ENCODE peak calls at places on chromosomes 7 and 10, in eight cellular contexts. V is AG04450; W is aorta; U is upper lobe of right lung; X is MM.1S; T is CD4-positive, alpha-beta memory T cell; K is left lung; L is trophoblast cell. R is an unnamed sample. For H3K9me3 and H3K27me3, the result is how much of the 10 kb centered on the place peaks cover.

GRCh38 chr10:43691503-43691902 is 42.8 kb upstream of the ZNF32 start:
- DNase-seq in L (no peak), X (no peak), K (no peak), U (no peak), W (peak), V (no peak), T (no peak), R (no peak)

GRCh38 chr10:6013413-6014192 is 36.3 kb upstream of the IL15RA start:
- DNase-seq in X (no peak), W (no peak), V (no peak), U (no peak), T (no peak), K (no peak), L (no peak), R (no peak)

GRCh38 chr7:134378562-134378961 is 61.8 kb upstream of the SLC35B4 start:
- DNase-seq in X (no peak), L (no peak), U (no peak), T (no peak), W (no peak), V (no peak), K (no peak), R (no peak)

GRCh38 chr10:73043766-73044377 is 52.8 kb downstream of the P4HA1 start:
- DNase-seq in L (no peak), W (no peak), X (no peak), U (no peak), V (no peak), K (no peak), T (no peak), R (no peak)

GRCh38 chr7:74092964-74093339 is 9.3 kb downstream of the LIMK1 start:
- DNase-seq in T (no peak), V (no peak), U (peak), X (no peak), L (no peak), K (peak), W (peak), R (peak)

GRCh38 chr10:79400567-79401004 is 44.8 kb downstream of the ZCCHC24 start:
- DNase-seq in U (peak), L (peak), T (peak), V (no peak), K (peak), X (peak), W (no peak), R (peak)

GRCh38 chr10:64959116-64959515 is 1437.9 kb downstream of the REEP3 start:
- DNase-seq in X (no peak), K (no peak), W (no peak), T (no peak), L (no peak), V (no peak), U (no peak), R (no peak)

GRCh38 chr7:81887098-81887497 is 117.3 kb upstream of the HGF start:
- DNase-seq in W (no peak), V (no peak), X (peak), K (no peak), T (no peak), L (no peak), U (no peak), R (no peak)

GRCh38 chr7:106369349-106369748 is 84.6 kb upstream of the NAMPT start:
- DNase-seq in L (peak), W (no peak), K (no peak), T (no peak), V (peak), U (no peak), X (no peak), R (peak)

GRCh38 chr7:92830047-92830446 is 6.3 kb downstream of the CDK6 start:
- DNase-seq in L (no peak), W (no peak), K (no peak), X (no peak), U (no peak), T (no peak), V (no peak), R (no peak)

GRCh38 chr10:20871970-20872369 is 25.1 kb downstream of the NEBL start:
- DNase-seq in K (no peak), V (no peak), U (no peak), W (no peak), T (no peak), X (no peak), L (no peak), R (no peak)

GRCh38 chr7:75695036-75695435 is 43.7 kb downstream of the HIP1 start:
- DNase-seq in T (no peak), L (no peak), V (no peak), K (no peak), U (peak), X (no peak), W (no peak), R (no peak)

GRCh38 chr7:96151889-96152288 is 170.0 kb downstream of the SLC25A13 start:
- DNase-seq in W (no peak), K (no peak), U (no peak), X (no peak), V (no peak), T (no peak), L (no peak), R (no peak)

GRCh38 chr7:104267701-104268368 is 60.0 kb upstream of the ORC5 start:
- DNase-seq in X (peak), K (no peak), W (no peak), L (peak), T (no peak), V (no peak), U (no peak), R (peak)

GRCh38 chr10:117762126-117762818 is 219.7 kb downstream of the EMX2 start:
- DNase-seq in T (no peak), U (no peak), X (no peak), K (no peak), W (no peak), L (no peak), V (no peak), R (no peak)

GRCh38 chr7:78435355-78435754 is 636.8 kb downstream of the PHTF2 start:
- DNase-seq in W (no peak), V (no peak), U (no peak), L (no peak), X (no peak), T (no peak), K (no peak), R (no peak)

GRCh38 chr7:126483972-126484371 is 768.8 kb downstream of the GRM8 start:
- DNase-seq in L (no peak), U (no peak), W (no peak), K (no peak), V (no peak), X (no peak), T (no peak), R (no peak)

GRCh38 chr7:51303142-51303525 is 13.5 kb downstream of the COBL start:
- DNase-seq in U (no peak), L (peak), K (no peak), V (no peak), X (no peak), W (no peak), T (no peak), R (no peak)

GRCh38 chr10:59265140-59265539 is 88.7 kb downstream of the PHYHIPL start:
- DNase-seq in U (no peak), V (no peak), L (peak), K (no peak), W (no peak), T (no peak), X (no peak), R (no peak)

GRCh38 chr10:63003816-63004453 is 129.2 kb upstream of the NRBF2 start:
- DNase-seq in K (no peak), L (peak), U (no peak), X (no peak), W (no peak), V (no peak), T (no peak), R (peak)

GRCh38 chr10:28677889-28678686 is 767 bp downstream of the BAMBI start:
- DNase-seq in V (no peak), X (peak), W (peak), L (peak), U (peak), K (peak), T (no peak), R (no peak)

GRCh38 chr7:49852619-49853462 is 79.4 kb downstream of the VWC2 start:
- DNase-seq in K (peak), W (no peak), L (peak), T (no peak), V (no peak), X (peak), U (no peak), R (peak)

GRCh38 chr10:105468769-105469168 is 827.7 kb downstream of the SORCS3 start:
- DNase-seq in V (no peak), T (no peak), K (no peak), L (no peak), X (no peak), U (no peak), W (no peak), R (no peak)

GRCh38 chr7:98616381-98617050 is 569 bp upstream of the NPTX2 start:
- DNase-seq in K (no peak), L (no peak), V (no peak), W (no peak), U (no peak), T (no peak), X (no peak), R (no peak)

GRCh38 chr7:90474284-90475210 is 5.1 kb downstream of the PTTG1IP2 start:
- DNase-seq in K (no peak), X (no peak), U (no peak), T (no peak), W (no peak), V (peak), L (no peak), R (no peak)

GRCh38 chr10:29896053-29896452 is 163.3 kb downstream of the JCAD start:
- DNase-seq in W (no peak), K (no peak), X (no peak), L (no peak), T (no peak), U (no peak), V (peak), R (no peak)

GRCh38 chr10:102231357-102232318 is 5.5 kb downstream of the ELOVL3 start:
- DNase-seq in V (no peak), L (peak), T (peak), W (peak), X (peak), K (peak), U (peak), R (peak)

GRCh38 chr7:65251851-65252620 is 121.6 kb upstream of the ZNF92 start:
- DNase-seq in L (peak), T (peak), K (peak), W (no peak), X (no peak), V (no peak), U (peak), R (no peak)

GRCh38 chr7:144437370-144438191 is 34.1 kb upstream of the NOBOX start:
- DNase-seq in T (peak), U (no peak), L (peak), W (peak), X (peak), K (no peak), V (peak), R (peak)

GRCh38 chr7:145212050-145212449 is 376.2 kb upstream of the TPK1 start:
- DNase-seq in X (no peak), W (no peak), T (no peak), U (no peak), L (peak), K (no peak), V (no peak), R (no peak)

GRCh38 chr10:36423821-36424248 is 701.6 kb upstream of the ANKRD30A start:
- DNase-seq in W (no peak), K (no peak), V (no peak), U (no peak), L (no peak), X (no peak), T (no peak), R (no peak)
- H3K9me3 ChIP-seq in W (under half), K (under half), V (under half), U (under half), L (under half), X (under half), T (under half), R (under half)

DNA sequence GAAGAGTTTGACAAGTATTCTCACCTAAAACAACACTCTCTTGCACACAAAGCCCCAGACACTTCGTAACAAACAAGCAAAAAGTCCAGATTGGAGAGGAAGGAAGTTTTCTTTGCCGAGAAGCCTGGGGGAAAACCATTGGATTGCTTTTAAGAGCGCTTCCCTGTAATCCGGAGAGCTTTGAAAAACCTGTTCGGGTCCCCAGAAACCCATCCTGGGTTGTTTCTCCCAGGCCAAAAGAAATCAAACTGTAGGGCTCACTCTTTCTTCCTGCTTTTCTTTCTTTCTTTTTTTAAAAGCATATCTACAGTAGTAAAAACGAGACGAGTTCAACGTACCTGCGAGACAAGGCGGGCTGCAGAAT is 655 bp downstream of the SP8 start:
- DNase-seq in V (no peak), T (no peak), X (no peak), L (peak), W (no peak), K (no peak), U (no peak), R (no peak)
- H3K27me3 ChIP-seq in V (half or more), T (under half), X (under half), L (half or more), W (under half), K (half or more), U (half or more), R (under half)

DNA sequence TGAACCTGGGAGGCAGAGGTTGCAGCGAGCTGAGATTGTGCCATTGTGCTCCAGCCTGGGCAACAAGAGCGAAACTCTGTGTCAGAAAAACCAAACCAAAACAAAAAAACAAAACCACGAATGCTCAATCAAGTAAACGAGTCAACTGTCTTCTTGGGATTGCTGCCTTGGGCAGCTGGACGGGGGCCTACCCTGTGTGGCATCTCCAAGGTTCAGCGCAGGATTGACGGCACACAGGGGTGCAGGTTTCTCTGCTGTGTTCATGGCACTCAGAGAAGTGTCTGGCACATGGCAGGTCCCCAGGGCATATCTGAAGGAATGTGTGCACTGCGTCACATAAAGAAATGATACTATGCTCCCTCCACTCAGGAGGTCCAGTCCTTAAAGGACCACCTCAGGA is 25.2 kb upstream of the CRYGN start:
- DNase-seq in V (no peak), U (no peak), K (no peak), W (no peak), X (no peak), L (no peak), T (no peak), R (no peak)
- H3K9me3 ChIP-seq in V (under half), U (under half), K (under half), W (under half), X (under half), L (under half), T (under half), R (under half)

DNA sequence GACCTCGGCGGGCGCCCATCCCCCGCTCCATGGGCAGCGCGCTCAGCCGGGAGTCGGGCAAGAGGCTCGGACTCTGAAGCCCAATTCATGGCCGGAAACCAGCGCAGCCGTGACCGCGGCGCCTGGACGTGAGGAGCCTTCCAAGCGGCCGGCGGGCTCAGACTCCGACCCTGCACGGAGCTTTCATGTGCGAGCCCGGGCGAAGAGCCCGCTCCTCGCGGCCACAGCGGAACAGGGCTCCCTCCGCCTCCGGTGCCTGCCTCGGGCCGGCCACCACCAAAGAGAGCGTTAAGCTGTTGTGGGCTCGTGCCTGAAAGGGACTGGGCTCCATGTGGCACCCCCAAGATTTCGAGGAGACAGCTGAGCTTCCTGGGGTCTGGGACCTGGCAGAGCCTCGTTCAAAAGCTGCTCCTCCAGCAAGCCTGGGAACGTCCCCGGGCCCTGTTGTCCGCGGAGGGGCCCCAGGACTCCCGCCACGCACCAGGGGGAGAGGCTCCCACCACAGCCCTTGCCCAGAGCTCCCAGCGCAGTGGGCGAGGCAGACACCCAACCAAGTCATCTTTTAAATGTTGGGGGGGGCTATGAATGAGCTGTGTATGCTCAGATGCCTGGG is 850 bp upstream of the GRID1 start:
- DNase-seq in L (no peak), V (no peak), W (no peak), K (peak), X (no peak), U (peak), T (no peak), R (no peak)
- H3K27me3 ChIP-seq in L (half or more), V (half or more), W (under half), K (half or more), X (under half), U (half or more), T (under half), R (under half)

R was measured in Karpas-422.